ENCODE peak calls at places on chromosomes 12 and 14, in seven cellular contexts. F, C, B, Z, N, X and G are unnamed samples.

GRCh38 chr14:99159341-99160340 is 112.4 kb downstream of the BCL11B start:
- DNase-seq in B (no peak), C (no peak), Z (no peak), X (no peak), N (no peak), F (peak; percentile 56), G (no peak)

GRCh38 chr12:68451261-68452091 is 119.3 kb upstream of the MDM1 start:
- DNase-seq in B (no peak), X (no peak), C (peak; percentile 39), F (peak; percentile 71), Z (peak; percentile 83), N (no peak), G (no peak)

GRCh38 chr12:109958374-109958773 is 37.8 kb downstream of the GIT2 start:
- DNase-seq in F (no peak), Z (no peak), X (no peak), N (no peak), C (no peak), B (no peak), G (no peak)

GRCh38 chr14:28412076-28412475 is 354.5 kb upstream of the FOXG1 start:
- DNase-seq in Z (no peak), N (no peak), F (no peak), C (no peak), B (no peak), X (no peak), G (no peak)

GRCh38 chr12:119676573-119676972 is 8.6 kb downstream of the PRKAB1 start:
- DNase-seq in F (no peak), X (no peak), C (no peak), Z (no peak), B (no peak), N (no peak), G (no peak)

GRCh38 chr12:122878780-122879612 is 16.9 kb downstream of the VPS37B start:
- DNase-seq in F (peak; percentile 55), B (no peak), N (no peak), Z (no peak), C (no peak), X (no peak), G (no peak)

GRCh38 chr12:13171921-13172859 is 24.3 kb upstream of the EMP1 start:
- DNase-seq in Z (no peak), N (no peak), F (peak; percentile 75), B (no peak), X (no peak), C (peak; percentile 45), G (no peak)

GRCh38 chr12:80469681-80470080 is 25.6 kb downstream of the PTPRQ start:
- DNase-seq in B (no peak), N (no peak), Z (no peak), F (no peak), X (no peak), C (no peak), G (no peak)

GRCh38 chr12:123928274-123928865 is 44.3 kb downstream of the CCDC92 start:
- DNase-seq in F (no peak), Z (no peak), N (no peak), B (no peak), X (no peak), C (no peak), G (no peak)

GRCh38 chr14:22427771-22428228 is 161.2 kb downstream of the DAD1 start:
- DNase-seq in B (no peak), X (no peak), F (no peak), Z (no peak), N (no peak), C (no peak), G (no peak)

GRCh38 chr14:95431199-95432145 is 85.0 kb downstream of the SYNE3 start:
- DNase-seq in X (no peak), F (no peak), Z (no peak), C (no peak), N (no peak), B (no peak), G (no peak)

GRCh38 chr12:88509851-88510250 is 70.4 kb downstream of the KITLG start:
- DNase-seq in N (no peak), F (no peak), Z (no peak), X (no peak), B (no peak), C (no peak), G (no peak)

GRCh38 chr12:128905003-128905544 is 51.8 kb downstream of the GLT1D1 start:
- DNase-seq in N (no peak), Z (no peak), X (no peak), B (no peak), F (no peak), C (no peak), G (no peak)

GRCh38 chr12:76996983-76997382 is 68.4 kb downstream of the E2F7 start:
- DNase-seq in B (no peak), X (no peak), N (no peak), C (no peak), F (no peak), Z (no peak), G (no peak)

GRCh38 chr14:90507428-90507827 is 110.6 kb downstream of the CALM1 start:
- DNase-seq in N (no peak), C (no peak), B (no peak), F (no peak), Z (no peak), X (no peak), G (no peak)

GRCh38 chr14:24441485-24441884 is 1.1 kb downstream of the SDR39U1 start:
- DNase-seq in C (no peak), Z (no peak), X (no peak), B (no peak), N (no peak), F (no peak), G (no peak)

GRCh38 chr12:126667340-126667739 is 1599.6 kb upstream of the TMEM132C start:
- DNase-seq in C (no peak), Z (no peak), B (no peak), F (no peak), N (no peak), X (no peak), G (no peak)

GRCh38 chr12:58765076-58765475 is 155.2 kb downstream of the LRIG3 start:
- DNase-seq in X (no peak), F (no peak), C (no peak), N (no peak), Z (no peak), B (no peak), G (no peak)

GRCh38 chr12:56118688-56119045 is 601 bp downstream of the ZC3H10 start:
- DNase-seq in B (no peak), X (no peak), F (no peak), N (no peak), Z (no peak), C (no peak), G (no peak)

GRCh38 chr12:72729451-72730010 is 457.4 kb downstream of the TRHDE start:
- DNase-seq in B (no peak), F (no peak), C (no peak), X (no peak), N (no peak), Z (no peak), G (no peak)